ENCODE peak calls at places on chromosomes 5 and 9, in ten cellular contexts. One of them, this sample, is unnamed.
A peak's percentile ranks its signal among the peaks of the same experiment; 100 is the strongest.

GRCh38 chr9:120710110-120710981 is 3.9 kb downstream of the MEGF9 start:
- DNase-seq in stimulated activated CD8-positive, alpha-beta memory T cell treated with anti-CD3 and anti-CD28 coated beads, Interleukin-12 subunit alpha, Interleukin-12 subunit beta, amount 100 ng/mL, for 1 hour: no peak
- DNase-seq in nephron progenitor cell: no peak
- DNase-seq in NCI-H510A: no peak
- DNase-seq in left ventricle myocardium inferior: no peak
- DNase-seq in endothelial cell: no peak
- DNase-seq in cardiac fibroblast: peak; percentile 27
- DNase-seq in activated CD8-positive, alpha-beta T cell treated with anti-CD3 and anti-CD28 coated beads, Interleukin-2, amount 10 ng/mL, durations not matched to agents 7 days and 5 days: peak; percentile 39
- DNase-seq in activated naive CD4-positive, alpha-beta T cell treated with Interleukin-2 at 50 U/mL for 16 hours: no peak
- DNase-seq in NB4: peak; percentile 61
- DNase-seq in this sample: no peak

GRCh38 chr9:92637331-92637730 is 32.6 kb downstream of the IPPK start:
- DNase-seq in stimulated activated CD8-positive, alpha-beta memory T cell treated with anti-CD3 and anti-CD28 coated beads, Interleukin-12 subunit alpha, Interleukin-12 subunit beta, amount 100 ng/mL, for 1 hour: no peak
- DNase-seq in nephron progenitor cell: no peak
- DNase-seq in NCI-H510A: no peak
- DNase-seq in left ventricle myocardium inferior: no peak
- DNase-seq in endothelial cell: no peak
- DNase-seq in cardiac fibroblast: no peak
- DNase-seq in activated CD8-positive, alpha-beta T cell treated with anti-CD3 and anti-CD28 coated beads, Interleukin-2, amount 10 ng/mL, durations not matched to agents 7 days and 5 days: no peak
- DNase-seq in activated naive CD4-positive, alpha-beta T cell treated with Interleukin-2 at 50 U/mL for 16 hours: no peak
- DNase-seq in NB4: no peak
- DNase-seq in this sample: no peak

GRCh38 chr5:92627186-92627585 is 953.8 kb downstream of the NR2F1-AS1 start:
- DNase-seq in stimulated activated CD8-positive, alpha-beta memory T cell treated with anti-CD3 and anti-CD28 coated beads, Interleukin-12 subunit alpha, Interleukin-12 subunit beta, amount 100 ng/mL, for 1 hour: no peak
- DNase-seq in nephron progenitor cell: no peak
- DNase-seq in NCI-H510A: no peak
- DNase-seq in left ventricle myocardium inferior: no peak
- DNase-seq in endothelial cell: no peak
- DNase-seq in cardiac fibroblast: no peak
- DNase-seq in activated CD8-positive, alpha-beta T cell treated with anti-CD3 and anti-CD28 coated beads, Interleukin-2, amount 10 ng/mL, durations not matched to agents 7 days and 5 days: no peak
- DNase-seq in activated naive CD4-positive, alpha-beta T cell treated with Interleukin-2 at 50 U/mL for 16 hours: no peak
- DNase-seq in NB4: no peak
- DNase-seq in this sample: no peak

GRCh38 chr5:151694035-151694485 is 7.3 kb upstream of the SPARC start:
- DNase-seq in stimulated activated CD8-positive, alpha-beta memory T cell treated with anti-CD3 and anti-CD28 coated beads, Interleukin-12 subunit alpha, Interleukin-12 subunit beta, amount 100 ng/mL, for 1 hour: no peak
- DNase-seq in nephron progenitor cell: no peak
- DNase-seq in NCI-H510A: no peak
- DNase-seq in left ventricle myocardium inferior: no peak
- DNase-seq in endothelial cell: no peak
- DNase-seq in cardiac fibroblast: peak; percentile 85
- DNase-seq in activated CD8-positive, alpha-beta T cell treated with anti-CD3 and anti-CD28 coated beads, Interleukin-2, amount 10 ng/mL, durations not matched to agents 7 days and 5 days: no peak
- DNase-seq in activated naive CD4-positive, alpha-beta T cell treated with Interleukin-2 at 50 U/mL for 16 hours: no peak
- DNase-seq in NB4: no peak
- DNase-seq in this sample: no peak

GRCh38 chr5:136053336-136054121 is 24.7 kb downstream of the TGFBI start:
- DNase-seq in stimulated activated CD8-positive, alpha-beta memory T cell treated with anti-CD3 and anti-CD28 coated beads, Interleukin-12 subunit alpha, Interleukin-12 subunit beta, amount 100 ng/mL, for 1 hour: no peak
- DNase-seq in nephron progenitor cell: no peak
- DNase-seq in NCI-H510A: no peak
- DNase-seq in left ventricle myocardium inferior: no peak
- DNase-seq in endothelial cell: no peak
- DNase-seq in cardiac fibroblast: peak; percentile 81
- DNase-seq in activated CD8-positive, alpha-beta T cell treated with anti-CD3 and anti-CD28 coated beads, Interleukin-2, amount 10 ng/mL, durations not matched to agents 7 days and 5 days: no peak
- DNase-seq in activated naive CD4-positive, alpha-beta T cell treated with Interleukin-2 at 50 U/mL for 16 hours: no peak
- DNase-seq in NB4: no peak
- DNase-seq in this sample: no peak

GRCh38 chr5:139404484-139404840 is 573 bp upstream of the SPATA24 start:
- DNase-seq in stimulated activated CD8-positive, alpha-beta memory T cell treated with anti-CD3 and anti-CD28 coated beads, Interleukin-12 subunit alpha, Interleukin-12 subunit beta, amount 100 ng/mL, for 1 hour: no peak
- DNase-seq in nephron progenitor cell: no peak
- DNase-seq in NCI-H510A: no peak
- DNase-seq in left ventricle myocardium inferior: no peak
- DNase-seq in endothelial cell: no peak
- DNase-seq in cardiac fibroblast: no peak
- DNase-seq in activated CD8-positive, alpha-beta T cell treated with anti-CD3 and anti-CD28 coated beads, Interleukin-2, amount 10 ng/mL, durations not matched to agents 7 days and 5 days: no peak
- DNase-seq in activated naive CD4-positive, alpha-beta T cell treated with Interleukin-2 at 50 U/mL for 16 hours: no peak
- DNase-seq in NB4: no peak
- DNase-seq in this sample: no peak

GRCh38 chr9:35366627-35367026 is 123.3 kb upstream of the RUSC2 start:
- DNase-seq in stimulated activated CD8-positive, alpha-beta memory T cell treated with anti-CD3 and anti-CD28 coated beads, Interleukin-12 subunit alpha, Interleukin-12 subunit beta, amount 100 ng/mL, for 1 hour: no peak
- DNase-seq in nephron progenitor cell: no peak
- DNase-seq in NCI-H510A: no peak
- DNase-seq in left ventricle myocardium inferior: no peak
- DNase-seq in endothelial cell: no peak
- DNase-seq in cardiac fibroblast: no peak
- DNase-seq in activated CD8-positive, alpha-beta T cell treated with anti-CD3 and anti-CD28 coated beads, Interleukin-2, amount 10 ng/mL, durations not matched to agents 7 days and 5 days: no peak
- DNase-seq in activated naive CD4-positive, alpha-beta T cell treated with Interleukin-2 at 50 U/mL for 16 hours: no peak
- DNase-seq in NB4: no peak
- DNase-seq in this sample: no peak

GRCh38 chr5:17089001-17089400 is 128.4 kb upstream of the BASP1 start:
- DNase-seq in stimulated activated CD8-positive, alpha-beta memory T cell treated with anti-CD3 and anti-CD28 coated beads, Interleukin-12 subunit alpha, Interleukin-12 subunit beta, amount 100 ng/mL, for 1 hour: no peak
- DNase-seq in nephron progenitor cell: no peak
- DNase-seq in NCI-H510A: no peak
- DNase-seq in left ventricle myocardium inferior: no peak
- DNase-seq in endothelial cell: no peak
- DNase-seq in cardiac fibroblast: no peak
- DNase-seq in activated CD8-positive, alpha-beta T cell treated with anti-CD3 and anti-CD28 coated beads, Interleukin-2, amount 10 ng/mL, durations not matched to agents 7 days and 5 days: no peak
- DNase-seq in activated naive CD4-positive, alpha-beta T cell treated with Interleukin-2 at 50 U/mL for 16 hours: no peak
- DNase-seq in NB4: no peak
- DNase-seq in this sample: no peak

GRCh38 chr9:128824911-128825310 is 4.7 kb downstream of the SPOUT1 start:
- DNase-seq in stimulated activated CD8-positive, alpha-beta memory T cell treated with anti-CD3 and anti-CD28 coated beads, Interleukin-12 subunit alpha, Interleukin-12 subunit beta, amount 100 ng/mL, for 1 hour: no peak
- DNase-seq in nephron progenitor cell: no peak
- DNase-seq in NCI-H510A: no peak
- DNase-seq in left ventricle myocardium inferior: no peak
- DNase-seq in endothelial cell: no peak
- DNase-seq in cardiac fibroblast: no peak
- DNase-seq in activated CD8-positive, alpha-beta T cell treated with anti-CD3 and anti-CD28 coated beads, Interleukin-2, amount 10 ng/mL, durations not matched to agents 7 days and 5 days: no peak
- DNase-seq in activated naive CD4-positive, alpha-beta T cell treated with Interleukin-2 at 50 U/mL for 16 hours: no peak
- DNase-seq in NB4: no peak
- DNase-seq in this sample: no peak

GRCh38 chr9:78884611-78885150 is 587.8 kb downstream of the PSAT1 start:
- DNase-seq in stimulated activated CD8-positive, alpha-beta memory T cell treated with anti-CD3 and anti-CD28 coated beads, Interleukin-12 subunit alpha, Interleukin-12 subunit beta, amount 100 ng/mL, for 1 hour: no peak
- DNase-seq in nephron progenitor cell: no peak
- DNase-seq in NCI-H510A: no peak
- DNase-seq in left ventricle myocardium inferior: no peak
- DNase-seq in endothelial cell: no peak
- DNase-seq in cardiac fibroblast: no peak
- DNase-seq in activated CD8-positive, alpha-beta T cell treated with anti-CD3 and anti-CD28 coated beads, Interleukin-2, amount 10 ng/mL, durations not matched to agents 7 days and 5 days: no peak
- DNase-seq in activated naive CD4-positive, alpha-beta T cell treated with Interleukin-2 at 50 U/mL for 16 hours: no peak
- DNase-seq in NB4: no peak
- DNase-seq in this sample: no peak

GRCh38 chr5:95861221-95861857 is 38.8 kb upstream of the GLRX start:
- DNase-seq in stimulated activated CD8-positive, alpha-beta memory T cell treated with anti-CD3 and anti-CD28 coated beads, Interleukin-12 subunit alpha, Interleukin-12 subunit beta, amount 100 ng/mL, for 1 hour: no peak
- DNase-seq in nephron progenitor cell: no peak
- DNase-seq in NCI-H510A: peak; percentile 73
- DNase-seq in left ventricle myocardium inferior: peak; percentile 50
- DNase-seq in endothelial cell: no peak
- DNase-seq in cardiac fibroblast: peak; percentile 98
- DNase-seq in activated CD8-positive, alpha-beta T cell treated with anti-CD3 and anti-CD28 coated beads, Interleukin-2, amount 10 ng/mL, durations not matched to agents 7 days and 5 days: no peak
- DNase-seq in activated naive CD4-positive, alpha-beta T cell treated with Interleukin-2 at 50 U/mL for 16 hours: no peak
- DNase-seq in NB4: peak; percentile 88
- DNase-seq in this sample: no peak

GRCh38 chr5:97478513-97478912 is 295.5 kb upstream of the RIOK2 start:
- DNase-seq in stimulated activated CD8-positive, alpha-beta memory T cell treated with anti-CD3 and anti-CD28 coated beads, Interleukin-12 subunit alpha, Interleukin-12 subunit beta, amount 100 ng/mL, for 1 hour: no peak
- DNase-seq in nephron progenitor cell: no peak
- DNase-seq in NCI-H510A: no peak
- DNase-seq in left ventricle myocardium inferior: no peak
- DNase-seq in endothelial cell: no peak
- DNase-seq in cardiac fibroblast: peak; percentile 64
- DNase-seq in activated CD8-positive, alpha-beta T cell treated with anti-CD3 and anti-CD28 coated beads, Interleukin-2, amount 10 ng/mL, durations not matched to agents 7 days and 5 days: no peak
- DNase-seq in activated naive CD4-positive, alpha-beta T cell treated with Interleukin-2 at 50 U/mL for 16 hours: no peak
- DNase-seq in NB4: no peak
- DNase-seq in this sample: no peak

GRCh38 chr9:126363847-126364671 is 37.4 kb downstream of the MVB12B start:
- DNase-seq in stimulated activated CD8-positive, alpha-beta memory T cell treated with anti-CD3 and anti-CD28 coated beads, Interleukin-12 subunit alpha, Interleukin-12 subunit beta, amount 100 ng/mL, for 1 hour: no peak
- DNase-seq in nephron progenitor cell: no peak
- DNase-seq in NCI-H510A: no peak
- DNase-seq in left ventricle myocardium inferior: no peak
- DNase-seq in endothelial cell: no peak
- DNase-seq in cardiac fibroblast: peak; percentile 33
- DNase-seq in activated CD8-positive, alpha-beta T cell treated with anti-CD3 and anti-CD28 coated beads, Interleukin-2, amount 10 ng/mL, durations not matched to agents 7 days and 5 days: no peak
- DNase-seq in activated naive CD4-positive, alpha-beta T cell treated with Interleukin-2 at 50 U/mL for 16 hours: no peak
- DNase-seq in NB4: no peak
- DNase-seq in this sample: no peak

GRCh38 chr5:174726916-174727793 is 2.8 kb downstream of the MSX2 start:
- DNase-seq in stimulated activated CD8-positive, alpha-beta memory T cell treated with anti-CD3 and anti-CD28 coated beads, Interleukin-12 subunit alpha, Interleukin-12 subunit beta, amount 100 ng/mL, for 1 hour: no peak
- DNase-seq in nephron progenitor cell: no peak
- DNase-seq in NCI-H510A: no peak
- DNase-seq in left ventricle myocardium inferior: no peak
- DNase-seq in endothelial cell: no peak
- DNase-seq in cardiac fibroblast: no peak
- DNase-seq in activated CD8-positive, alpha-beta T cell treated with anti-CD3 and anti-CD28 coated beads, Interleukin-2, amount 10 ng/mL, durations not matched to agents 7 days and 5 days: no peak
- DNase-seq in activated naive CD4-positive, alpha-beta T cell treated with Interleukin-2 at 50 U/mL for 16 hours: no peak
- DNase-seq in NB4: no peak
- DNase-seq in this sample: no peak

GRCh38 chr5:107669543-107670027 is 1.2 kb downstream of the EFNA5 start:
- DNase-seq in stimulated activated CD8-positive, alpha-beta memory T cell treated with anti-CD3 and anti-CD28 coated beads, Interleukin-12 subunit alpha, Interleukin-12 subunit beta, amount 100 ng/mL, for 1 hour: no peak
- DNase-seq in nephron progenitor cell: peak; percentile 72
- DNase-seq in NCI-H510A: no peak
- DNase-seq in left ventricle myocardium inferior: peak; percentile 46
- DNase-seq in endothelial cell: peak; percentile 52
- DNase-seq in cardiac fibroblast: peak; percentile 57
- DNase-seq in activated CD8-positive, alpha-beta T cell treated with anti-CD3 and anti-CD28 coated beads, Interleukin-2, amount 10 ng/mL, durations not matched to agents 7 days and 5 days: no peak
- DNase-seq in activated naive CD4-positive, alpha-beta T cell treated with Interleukin-2 at 50 U/mL for 16 hours: no peak
- DNase-seq in NB4: no peak
- DNase-seq in this sample: no peak

GRCh38 chr5:104312481-104312880 is 749.9 kb upstream of the NUDT12 start:
- DNase-seq in stimulated activated CD8-positive, alpha-beta memory T cell treated with anti-CD3 and anti-CD28 coated beads, Interleukin-12 subunit alpha, Interleukin-12 subunit beta, amount 100 ng/mL, for 1 hour: no peak
- DNase-seq in nephron progenitor cell: no peak
- DNase-seq in NCI-H510A: no peak
- DNase-seq in left ventricle myocardium inferior: no peak
- DNase-seq in endothelial cell: no peak
- DNase-seq in cardiac fibroblast: no peak
- DNase-seq in activated CD8-positive, alpha-beta T cell treated with anti-CD3 and anti-CD28 coated beads, Interleukin-2, amount 10 ng/mL, durations not matched to agents 7 days and 5 days: no peak
- DNase-seq in activated naive CD4-positive, alpha-beta T cell treated with Interleukin-2 at 50 U/mL for 16 hours: no peak
- DNase-seq in NB4: no peak
- DNase-seq in this sample: no peak

GRCh38 chr5:33762859-33763258 is 128.9 kb downstream of the ADAMTS12 start:
- DNase-seq in stimulated activated CD8-positive, alpha-beta memory T cell treated with anti-CD3 and anti-CD28 coated beads, Interleukin-12 subunit alpha, Interleukin-12 subunit beta, amount 100 ng/mL, for 1 hour: no peak
- DNase-seq in nephron progenitor cell: no peak
- DNase-seq in NCI-H510A: no peak
- DNase-seq in left ventricle myocardium inferior: no peak
- DNase-seq in endothelial cell: no peak
- DNase-seq in cardiac fibroblast: no peak
- DNase-seq in activated CD8-positive, alpha-beta T cell treated with anti-CD3 and anti-CD28 coated beads, Interleukin-2, amount 10 ng/mL, durations not matched to agents 7 days and 5 days: no peak
- DNase-seq in activated naive CD4-positive, alpha-beta T cell treated with Interleukin-2 at 50 U/mL for 16 hours: no peak
- DNase-seq in NB4: no peak
- DNase-seq in this sample: no peak

GRCh38 chr5:1799110-1799601 is 481 bp downstream of the MRPL36 start:
- DNase-seq in stimulated activated CD8-positive, alpha-beta memory T cell treated with anti-CD3 and anti-CD28 coated beads, Interleukin-12 subunit alpha, Interleukin-12 subunit beta, amount 100 ng/mL, for 1 hour: no peak
- DNase-seq in nephron progenitor cell: peak; percentile 52
- DNase-seq in NCI-H510A: no peak
- DNase-seq in left ventricle myocardium inferior: no peak
- DNase-seq in endothelial cell: peak; percentile 23
- DNase-seq in cardiac fibroblast: peak; percentile 25
- DNase-seq in activated CD8-positive, alpha-beta T cell treated with anti-CD3 and anti-CD28 coated beads, Interleukin-2, amount 10 ng/mL, durations not matched to agents 7 days and 5 days: peak; percentile 40
- DNase-seq in activated naive CD4-positive, alpha-beta T cell treated with Interleukin-2 at 50 U/mL for 16 hours: no peak
- DNase-seq in NB4: peak; percentile 66
- DNase-seq in this sample: peak; percentile 66

GRCh38 chr5:179209359-179210150 is 135.7 kb downstream of the ADAMTS2 start:
- DNase-seq in stimulated activated CD8-positive, alpha-beta memory T cell treated with anti-CD3 and anti-CD28 coated beads, Interleukin-12 subunit alpha, Interleukin-12 subunit beta, amount 100 ng/mL, for 1 hour: no peak
- DNase-seq in nephron progenitor cell: no peak
- DNase-seq in NCI-H510A: no peak
- DNase-seq in left ventricle myocardium inferior: no peak
- DNase-seq in endothelial cell: no peak
- DNase-seq in cardiac fibroblast: peak; percentile 55
- DNase-seq in activated CD8-positive, alpha-beta T cell treated with anti-CD3 and anti-CD28 coated beads, Interleukin-2, amount 10 ng/mL, durations not matched to agents 7 days and 5 days: no peak
- DNase-seq in activated naive CD4-positive, alpha-beta T cell treated with Interleukin-2 at 50 U/mL for 16 hours: no peak
- DNase-seq in NB4: no peak
- DNase-seq in this sample: no peak

GRCh38 chr5:135100431-135100830 is 66.4 kb upstream of the PITX1 start:
- DNase-seq in stimulated activated CD8-positive, alpha-beta memory T cell treated with anti-CD3 and anti-CD28 coated beads, Interleukin-12 subunit alpha, Interleukin-12 subunit beta, amount 100 ng/mL, for 1 hour: no peak
- DNase-seq in nephron progenitor cell: no peak
- DNase-seq in NCI-H510A: no peak
- DNase-seq in left ventricle myocardium inferior: no peak
- DNase-seq in endothelial cell: no peak
- DNase-seq in cardiac fibroblast: no peak
- DNase-seq in activated CD8-positive, alpha-beta T cell treated with anti-CD3 and anti-CD28 coated beads, Interleukin-2, amount 10 ng/mL, durations not matched to agents 7 days and 5 days: no peak
- DNase-seq in activated naive CD4-positive, alpha-beta T cell treated with Interleukin-2 at 50 U/mL for 16 hours: no peak
- DNase-seq in NB4: no peak
- DNase-seq in this sample: no peak

GRCh38 chr5:84715686-84716085 is 331.0 kb upstream of the EDIL3 start:
- DNase-seq in stimulated activated CD8-positive, alpha-beta memory T cell treated with anti-CD3 and anti-CD28 coated beads, Interleukin-12 subunit alpha, Interleukin-12 subunit beta, amount 100 ng/mL, for 1 hour: no peak
- DNase-seq in nephron progenitor cell: no peak
- DNase-seq in NCI-H510A: no peak
- DNase-seq in left ventricle myocardium inferior: no peak
- DNase-seq in endothelial cell: no peak
- DNase-seq in cardiac fibroblast: no peak
- DNase-seq in activated CD8-positive, alpha-beta T cell treated with anti-CD3 and anti-CD28 coated beads, Interleukin-2, amount 10 ng/mL, durations not matched to agents 7 days and 5 days: no peak
- DNase-seq in activated naive CD4-positive, alpha-beta T cell treated with Interleukin-2 at 50 U/mL for 16 hours: no peak
- DNase-seq in NB4: no peak
- DNase-seq in this sample: no peak

GRCh38 chr5:104909803-104910202 is 1347.2 kb upstream of the NUDT12 start:
- DNase-seq in stimulated activated CD8-positive, alpha-beta memory T cell treated with anti-CD3 and anti-CD28 coated beads, Interleukin-12 subunit alpha, Interleukin-12 subunit beta, amount 100 ng/mL, for 1 hour: no peak
- DNase-seq in nephron progenitor cell: no peak
- DNase-seq in NCI-H510A: no peak
- DNase-seq in left ventricle myocardium inferior: no peak
- DNase-seq in endothelial cell: no peak
- DNase-seq in cardiac fibroblast: no peak
- DNase-seq in activated CD8-positive, alpha-beta T cell treated with anti-CD3 and anti-CD28 coated beads, Interleukin-2, amount 10 ng/mL, durations not matched to agents 7 days and 5 days: no peak
- DNase-seq in activated naive CD4-positive, alpha-beta T cell treated with Interleukin-2 at 50 U/mL for 16 hours: no peak
- DNase-seq in NB4: no peak
- DNase-seq in this sample: no peak

GRCh38 chr5:108084105-108084504 is 297.8 kb downstream of the FBXL17 start:
- DNase-seq in stimulated activated CD8-positive, alpha-beta memory T cell treated with anti-CD3 and anti-CD28 coated beads, Interleukin-12 subunit alpha, Interleukin-12 subunit beta, amount 100 ng/mL, for 1 hour: no peak
- DNase-seq in nephron progenitor cell: no peak
- DNase-seq in NCI-H510A: no peak
- DNase-seq in left ventricle myocardium inferior: no peak
- DNase-seq in endothelial cell: no peak
- DNase-seq in cardiac fibroblast: no peak
- DNase-seq in activated CD8-positive, alpha-beta T cell treated with anti-CD3 and anti-CD28 coated beads, Interleukin-2, amount 10 ng/mL, durations not matched to agents 7 days and 5 days: no peak
- DNase-seq in activated naive CD4-positive, alpha-beta T cell treated with Interleukin-2 at 50 U/mL for 16 hours: no peak
- DNase-seq in NB4: no peak
- DNase-seq in this sample: no peak

GRCh38 chr5:107542428-107542827 is 128.3 kb downstream of the EFNA5 start:
- DNase-seq in stimulated activated CD8-positive, alpha-beta memory T cell treated with anti-CD3 and anti-CD28 coated beads, Interleukin-12 subunit alpha, Interleukin-12 subunit beta, amount 100 ng/mL, for 1 hour: no peak
- DNase-seq in nephron progenitor cell: no peak
- DNase-seq in NCI-H510A: no peak
- DNase-seq in left ventricle myocardium inferior: peak; percentile 55
- DNase-seq in endothelial cell: no peak
- DNase-seq in cardiac fibroblast: peak; percentile 96
- DNase-seq in activated CD8-positive, alpha-beta T cell treated with anti-CD3 and anti-CD28 coated beads, Interleukin-2, amount 10 ng/mL, durations not matched to agents 7 days and 5 days: no peak
- DNase-seq in activated naive CD4-positive, alpha-beta T cell treated with Interleukin-2 at 50 U/mL for 16 hours: no peak
- DNase-seq in NB4: no peak
- DNase-seq in this sample: no peak

GRCh38 chr9:105637787-105638395 is 24.4 kb upstream of the TAL2 start:
- DNase-seq in stimulated activated CD8-positive, alpha-beta memory T cell treated with anti-CD3 and anti-CD28 coated beads, Interleukin-12 subunit alpha, Interleukin-12 subunit beta, amount 100 ng/mL, for 1 hour: no peak
- DNase-seq in nephron progenitor cell: no peak
- DNase-seq in NCI-H510A: no peak
- DNase-seq in left ventricle myocardium inferior: no peak
- DNase-seq in endothelial cell: no peak
- DNase-seq in cardiac fibroblast: peak; percentile 10
- DNase-seq in activated CD8-positive, alpha-beta T cell treated with anti-CD3 and anti-CD28 coated beads, Interleukin-2, amount 10 ng/mL, durations not matched to agents 7 days and 5 days: no peak
- DNase-seq in activated naive CD4-positive, alpha-beta T cell treated with Interleukin-2 at 50 U/mL for 16 hours: no peak
- DNase-seq in NB4: peak; percentile 18
- DNase-seq in this sample: peak; percentile 73

GRCh38 chr5:16492398-16493175 is 27.0 kb upstream of the ZNF622 start:
- DNase-seq in stimulated activated CD8-positive, alpha-beta memory T cell treated with anti-CD3 and anti-CD28 coated beads, Interleukin-12 subunit alpha, Interleukin-12 subunit beta, amount 100 ng/mL, for 1 hour: no peak
- DNase-seq in nephron progenitor cell: no peak
- DNase-seq in NCI-H510A: no peak
- DNase-seq in left ventricle myocardium inferior: no peak
- DNase-seq in endothelial cell: no peak
- DNase-seq in cardiac fibroblast: peak; percentile 35
- DNase-seq in activated CD8-positive, alpha-beta T cell treated with anti-CD3 and anti-CD28 coated beads, Interleukin-2, amount 10 ng/mL, durations not matched to agents 7 days and 5 days: no peak
- DNase-seq in activated naive CD4-positive, alpha-beta T cell treated with Interleukin-2 at 50 U/mL for 16 hours: no peak
- DNase-seq in NB4: no peak
- DNase-seq in this sample: no peak